ENCODE peak calls at places on chromosomes 4 and X, in ten cellular contexts. V is RPMI8226; Q is DMS153; A is naive B cell; I is BJ; J is left lung; Z is NCI-H510A; F is HuH-7; U is epithelial cell of esophagus; D is activated naive CD4-positive, alpha-beta T cell treated with anti-CD3 and anti-CD28 coated beads for 36 hours. P is an unnamed sample.

GRCh38 chr4:118076958-118077766 is 42.9 kb downstream of the NDST3 start:
- DNase-seq in U (peak), A (no peak), D (peak), J (no peak), F (peak), V (peak), Z (no peak), I (no peak), Q (no peak), P (no peak)

GRCh38 chr4:952881-953573 is 20.3 kb downstream of the DGKQ start:
- DNase-seq in I (no peak), F (no peak), V (no peak), A (no peak), D (peak), J (peak), Z (no peak), Q (no peak), U (no peak), P (no peak)

GRCh38 chrX:154025230-154025629 is 5.5 kb upstream of the IRAK1 start:
- DNase-seq in V (no peak), U (peak), F (no peak), A (no peak), J (no peak), D (no peak), Z (no peak), I (no peak), Q (no peak), P (no peak)

GRCh38 chrX:140766024-140766611 is 56.6 kb downstream of the LINC00632 start:
- DNase-seq in A (peak), U (peak), V (peak), Q (no peak), I (no peak), J (no peak), F (peak), Z (no peak), D (peak), P (peak)

GRCh38 chrX:130165181-130165702 is 399 bp downstream of the AIFM1 start:
- DNase-seq in Z (peak), F (no peak), J (no peak), U (peak), Q (no peak), D (peak), I (no peak), A (no peak), V (no peak), P (no peak)

GRCh38 chr4:106914223-106914622 is 121.9 kb downstream of the DKK2 start:
- DNase-seq in A (no peak), D (no peak), I (no peak), J (no peak), F (no peak), V (no peak), Q (no peak), U (peak), Z (no peak), P (peak)

GRCh38 chr4:35500812-35501211 is 743.5 kb downstream of the ARAP2 start:
- DNase-seq in A (no peak), U (peak), Q (peak), F (no peak), I (no peak), J (no peak), V (peak), Z (no peak), D (no peak), P (no peak)

GRCh38 chrX:20231598-20231997 is 35.1 kb downstream of the RPS6KA3 start:
- DNase-seq in Z (no peak), F (no peak), I (no peak), U (no peak), Q (no peak), D (no peak), V (no peak), A (no peak), J (no peak), P (no peak)

GRCh38 chr4:48432017-48432416 is 51.1 kb upstream of the SLC10A4 start:
- DNase-seq in V (no peak), F (no peak), J (no peak), Z (no peak), I (no peak), A (no peak), U (peak), D (no peak), Q (no peak), P (no peak)